ENCODE peak calls at places on chromosomes 1 and 21, in seven cellular contexts. T is GM10248, N is NCI-H2081 treated with DMSO at 0.1 percent for 48 hours, U is Daoy, I is GM03348, F is EH, E is dermis microvascular lymphatic vessel endothelial cell. X is an unnamed sample.

GRCh38 chr1:206685749-206686485 is 1.2 kb downstream of the MAPKAPK2 start:
- DNase-seq in E (peak), T (peak), I (peak), F (peak), N (no peak), U (peak), X (peak)

GRCh38 chr21:26587621-26588260 is 14.7 kb upstream of the CYYR1 start:
- DNase-seq in E (peak), T (no peak), I (peak), U (no peak), N (no peak), F (peak), X (no peak)

GRCh38 chr1:159339517-159339916 is 37.4 kb downstream of the FCER1A start:
- DNase-seq in U (peak), F (peak), N (no peak), E (no peak), I (no peak), T (no peak), X (no peak)

GRCh38 chr21:36210779-36211659 is 54.4 kb downstream of the DOP1B start:
- DNase-seq in I (no peak), T (no peak), E (no peak), N (no peak), F (peak), U (peak), X (no peak)

GRCh38 chr1:68969430-68969829 is 472.5 kb upstream of the DEPDC1 start:
- DNase-seq in F (no peak), U (peak), T (no peak), I (no peak), E (no peak), N (no peak), X (no peak)

GRCh38 chr1:182415789-182416188 is 15.3 kb upstream of the TEDDM1 start:
- DNase-seq in I (no peak), T (no peak), U (no peak), F (no peak), N (no peak), E (no peak), X (no peak)

GRCh38 chr1:36782785-36783184 is 251.5 kb downstream of the GRIK3 start:
- DNase-seq in N (no peak), U (no peak), I (no peak), F (no peak), E (no peak), T (no peak), X (no peak)

GRCh38 chr1:156524481-156524869 is 23.9 kb upstream of the MEF2D start:
- DNase-seq in T (peak), I (no peak), U (no peak), F (no peak), N (no peak), E (no peak), X (no peak)

GRCh38 chr21:32611471-32611997 is 643 bp downstream of the CFAP298 start:
- DNase-seq in T (peak), E (peak), F (peak), U (peak), N (no peak), I (peak), X (peak)

GRCh38 chr1:80023366-80023765 is 1016.8 kb upstream of the ADGRL4 start:
- DNase-seq in N (no peak), T (no peak), I (peak), E (no peak), F (no peak), U (no peak), X (no peak)